ENCODE peak calls at places on chromosomes 4 and X, in six cellular contexts. One of them, this sample, is unnamed.

GRCh38 chr4:148680884-148681283 is 238.7 kb upstream of the NR3C2 start:
- DNase-seq in choroid plexus epithelial cell: no peak
- DNase-seq in CD14-positive monocyte: no peak
- DNase-seq in WTC11: no peak
- DNase-seq in Peyer's patch: no peak
- DNase-seq in tibial nerve: no peak
- DNase-seq in this sample: no peak

GRCh38 chrX:151397741-151398070 is 700 bp downstream of the VMA21 start:
- DNase-seq in choroid plexus epithelial cell: peak
- DNase-seq in CD14-positive monocyte: no peak
- DNase-seq in WTC11: no peak
- DNase-seq in Peyer's patch: no peak
- DNase-seq in tibial nerve: no peak
- DNase-seq in this sample: no peak

GRCh38 chr4:61521451-61521850 is 321.3 kb downstream of the ADGRL3 start:
- DNase-seq in choroid plexus epithelial cell: no peak
- DNase-seq in CD14-positive monocyte: no peak
- DNase-seq in WTC11: no peak
- DNase-seq in Peyer's patch: no peak
- DNase-seq in tibial nerve: no peak
- DNase-seq in this sample: no peak

GRCh38 chr4:1978741-1979476 is 29.9 kb downstream of the NELFA start:
- DNase-seq in choroid plexus epithelial cell: no peak
- DNase-seq in CD14-positive monocyte: peak
- DNase-seq in WTC11: no peak
- DNase-seq in Peyer's patch: no peak
- DNase-seq in tibial nerve: no peak
- DNase-seq in this sample: no peak

GRCh38 chrX:64536740-64537139 is 141.5 kb upstream of the MTMR8 start:
- DNase-seq in choroid plexus epithelial cell: no peak
- DNase-seq in CD14-positive monocyte: no peak
- DNase-seq in WTC11: no peak
- DNase-seq in Peyer's patch: no peak
- DNase-seq in tibial nerve: no peak
- DNase-seq in this sample: no peak

GRCh38 chrX:13899607-13900006 is 82.7 kb upstream of the GPM6B start:
- DNase-seq in choroid plexus epithelial cell: peak
- DNase-seq in CD14-positive monocyte: no peak
- DNase-seq in WTC11: no peak
- DNase-seq in Peyer's patch: no peak
- DNase-seq in tibial nerve: no peak
- DNase-seq in this sample: no peak

GRCh38 chrX:68633981-68634380 is 13.5 kb upstream of the STARD8 start:
- DNase-seq in choroid plexus epithelial cell: no peak
- DNase-seq in CD14-positive monocyte: no peak
- DNase-seq in WTC11: no peak
- DNase-seq in Peyer's patch: no peak
- DNase-seq in tibial nerve: no peak
- DNase-seq in this sample: no peak

GRCh38 chr4:124806403-124806802 is 93.9 kb upstream of the ANKRD50 start:
- DNase-seq in choroid plexus epithelial cell: no peak
- DNase-seq in CD14-positive monocyte: no peak
- DNase-seq in WTC11: no peak
- DNase-seq in Peyer's patch: no peak
- DNase-seq in tibial nerve: no peak
- DNase-seq in this sample: no peak

GRCh38 chrX:65591206-65591605 is 56.6 kb upstream of the LAS1L start:
- DNase-seq in choroid plexus epithelial cell: no peak
- DNase-seq in CD14-positive monocyte: no peak
- DNase-seq in WTC11: no peak
- DNase-seq in Peyer's patch: no peak
- DNase-seq in tibial nerve: no peak
- DNase-seq in this sample: no peak

GRCh38 chrX:136619889-136620505 is 28.0 kb upstream of the CD40LG start:
- DNase-seq in choroid plexus epithelial cell: no peak
- DNase-seq in CD14-positive monocyte: no peak
- DNase-seq in WTC11: no peak
- DNase-seq in Peyer's patch: no peak
- DNase-seq in tibial nerve: no peak
- DNase-seq in this sample: no peak

GRCh38 chr4:181701911-181702310 is 541.3 kb upstream of the TENM3 start:
- DNase-seq in choroid plexus epithelial cell: no peak
- DNase-seq in CD14-positive monocyte: no peak
- DNase-seq in WTC11: no peak
- DNase-seq in Peyer's patch: no peak
- DNase-seq in tibial nerve: no peak
- DNase-seq in this sample: no peak

GRCh38 chr4:95362906-95363578 is 185.7 kb downstream of the UNC5C start:
- DNase-seq in choroid plexus epithelial cell: peak
- DNase-seq in CD14-positive monocyte: no peak
- DNase-seq in WTC11: peak
- DNase-seq in Peyer's patch: no peak
- DNase-seq in tibial nerve: no peak
- DNase-seq in this sample: no peak

GRCh38 chr4:110514889-110515479 is 39.0 kb downstream of the ENPEP start:
- DNase-seq in choroid plexus epithelial cell: peak
- DNase-seq in CD14-positive monocyte: no peak
- DNase-seq in WTC11: no peak
- DNase-seq in Peyer's patch: no peak
- DNase-seq in tibial nerve: no peak
- DNase-seq in this sample: no peak
- TF ChIP-seq CTCF in choroid plexus epithelial cell: peak
- TF ChIP-seq CTCF in CD14-positive monocyte: peak
- TF ChIP-seq CTCF in WTC11: peak
- TF ChIP-seq CTCF in Peyer's patch: peak
- TF ChIP-seq CTCF in tibial nerve: peak
- TF ChIP-seq CTCF in this sample: peak

GRCh38 chr4:165700855-165701254 is 172.2 kb upstream of the TLL1 start:
- DNase-seq in choroid plexus epithelial cell: peak
- DNase-seq in CD14-positive monocyte: no peak
- DNase-seq in WTC11: peak
- DNase-seq in Peyer's patch: no peak
- DNase-seq in tibial nerve: no peak
- DNase-seq in this sample: no peak
- TF ChIP-seq CTCF in choroid plexus epithelial cell: peak
- TF ChIP-seq CTCF in CD14-positive monocyte: no peak
- TF ChIP-seq CTCF in WTC11: no peak
- TF ChIP-seq CTCF in Peyer's patch: no peak
- TF ChIP-seq CTCF in tibial nerve: no peak
- TF ChIP-seq CTCF in this sample: no peak

GRCh38 chr4:106065018-106065417 is 169.7 kb downstream of the NPNT start:
- DNase-seq in choroid plexus epithelial cell: no peak
- DNase-seq in CD14-positive monocyte: no peak
- DNase-seq in WTC11: no peak
- DNase-seq in Peyer's patch: no peak
- DNase-seq in tibial nerve: no peak
- DNase-seq in this sample: no peak
- TF ChIP-seq CTCF in choroid plexus epithelial cell: no peak
- TF ChIP-seq CTCF in CD14-positive monocyte: no peak
- TF ChIP-seq CTCF in WTC11: no peak
- TF ChIP-seq CTCF in Peyer's patch: no peak
- TF ChIP-seq CTCF in tibial nerve: no peak
- TF ChIP-seq CTCF in this sample: no peak

DNA sequence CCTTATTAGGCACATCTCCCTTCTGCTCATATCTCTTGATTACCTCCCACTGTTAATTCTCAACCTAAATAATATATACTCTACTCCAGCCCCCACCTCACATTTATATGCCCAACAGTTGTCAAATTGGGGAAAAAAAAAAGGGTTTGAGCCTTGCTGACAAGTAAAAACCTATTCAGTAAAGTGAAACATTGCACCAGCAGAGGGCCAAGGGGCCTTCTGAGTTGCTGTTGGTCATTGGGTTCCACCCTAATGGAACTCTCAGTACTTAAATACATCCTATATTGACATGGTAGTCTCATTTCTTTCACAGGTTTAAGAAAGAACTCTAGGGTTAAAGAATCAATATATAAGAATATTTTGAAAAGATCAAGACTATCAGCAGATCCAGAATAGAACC is 362.2 kb downstream of the SMARCA1 start:
- DNase-seq in choroid plexus epithelial cell: no peak
- DNase-seq in CD14-positive monocyte: no peak
- DNase-seq in WTC11: peak
- DNase-seq in Peyer's patch: no peak
- DNase-seq in tibial nerve: no peak
- DNase-seq in this sample: no peak
- TF ChIP-seq CTCF in choroid plexus epithelial cell: no peak
- TF ChIP-seq CTCF in CD14-positive monocyte: no peak
- TF ChIP-seq CTCF in WTC11: no peak
- TF ChIP-seq CTCF in Peyer's patch: no peak
- TF ChIP-seq CTCF in tibial nerve: no peak
- TF ChIP-seq CTCF in this sample: no peak

DNA sequence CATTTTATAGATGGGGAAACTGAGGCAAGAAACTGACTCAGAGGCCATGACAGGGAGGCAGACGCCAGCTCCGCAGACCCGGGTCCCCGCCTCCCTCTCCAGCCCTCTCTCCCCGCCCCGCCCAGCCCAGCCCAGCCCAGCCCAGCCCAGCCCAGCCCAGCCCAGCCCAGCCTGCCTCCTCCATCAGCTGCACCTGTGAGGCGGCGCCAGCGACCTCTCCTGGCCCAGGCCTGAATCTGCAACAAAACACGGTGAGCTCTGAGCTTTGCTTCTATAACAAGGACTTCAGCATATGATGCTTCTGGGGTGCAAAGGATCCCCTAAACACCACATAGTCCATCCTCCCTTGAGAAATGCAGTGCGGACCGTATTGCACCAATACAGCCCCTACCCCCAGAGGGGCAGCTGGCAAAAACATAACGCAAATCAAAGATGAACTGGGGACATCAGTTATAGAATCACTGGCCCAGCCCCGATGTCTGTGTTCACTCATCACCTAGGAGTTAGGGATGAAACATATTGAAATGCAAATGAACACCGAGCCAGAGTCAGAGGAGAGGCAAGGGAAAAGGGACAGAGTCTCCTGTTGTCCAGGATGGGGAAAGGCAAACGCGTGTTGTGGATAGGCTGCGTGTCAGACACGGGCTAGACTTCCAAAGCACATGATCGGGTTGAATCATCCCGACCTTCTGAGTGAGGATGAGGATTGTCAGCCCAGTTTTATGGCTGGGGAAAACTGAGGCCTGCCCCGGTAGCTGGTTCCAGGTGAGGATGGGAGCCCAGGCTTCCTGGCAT is 216.1 kb upstream of the PSAPL1 start:
- DNase-seq in choroid plexus epithelial cell: peak
- DNase-seq in CD14-positive monocyte: peak
- DNase-seq in WTC11: peak
- DNase-seq in Peyer's patch: no peak
- DNase-seq in tibial nerve: peak
- DNase-seq in this sample: no peak
- TF ChIP-seq CTCF in choroid plexus epithelial cell: peak
- TF ChIP-seq CTCF in CD14-positive monocyte: peak
- TF ChIP-seq CTCF in WTC11: no peak
- TF ChIP-seq CTCF in Peyer's patch: no peak
- TF ChIP-seq CTCF in tibial nerve: no peak
- TF ChIP-seq CTCF in this sample: no peak

DNA sequence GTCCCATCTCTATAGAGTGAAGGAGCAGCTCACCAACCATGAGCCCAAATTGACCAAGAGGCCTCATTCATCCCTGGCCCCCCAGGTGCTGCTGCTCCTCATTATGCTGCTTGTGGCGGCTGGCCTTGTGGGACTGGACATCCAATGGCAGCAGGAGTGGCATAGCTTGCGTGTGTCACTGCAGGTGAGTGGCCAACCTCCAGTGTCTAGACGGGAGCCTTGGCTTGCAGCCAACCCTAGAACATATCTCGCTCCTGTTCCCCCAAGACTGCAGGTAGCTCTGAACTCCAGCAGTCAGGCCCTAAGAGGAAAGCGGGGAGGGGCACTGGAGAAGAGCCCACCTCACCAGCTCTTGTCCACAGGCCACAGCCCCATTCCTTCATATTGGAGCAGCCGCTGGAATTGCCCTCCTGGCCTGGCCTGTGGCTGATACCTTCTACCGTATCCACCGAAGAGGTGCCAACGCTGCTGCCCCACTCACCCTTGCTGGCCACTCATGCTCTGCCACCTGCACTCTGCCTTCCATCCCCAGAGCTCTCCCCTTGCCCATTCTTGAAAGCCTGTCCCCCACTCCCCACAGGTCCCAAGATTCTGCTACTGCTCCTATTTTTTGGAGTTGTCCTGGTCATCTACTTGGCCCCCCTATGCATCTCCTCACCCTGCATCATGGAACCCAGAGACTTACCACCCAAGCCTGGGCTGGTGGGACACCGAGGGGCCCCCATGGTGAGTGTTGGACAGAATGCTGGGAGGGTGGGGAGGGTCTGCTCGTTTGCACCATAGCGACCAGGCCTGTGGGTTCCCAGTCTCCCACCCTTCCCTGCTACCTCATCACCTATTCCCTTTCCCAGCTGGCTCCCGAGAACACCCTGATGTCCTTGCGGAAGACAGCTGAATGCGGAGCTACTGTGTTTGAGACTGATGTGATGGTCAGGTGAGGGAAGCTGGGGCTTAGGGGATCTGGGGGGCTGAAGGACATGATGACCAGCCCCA is 3.5 kb downstream of the GDPD2 start:
- DNase-seq in choroid plexus epithelial cell: no peak
- DNase-seq in CD14-positive monocyte: no peak
- DNase-seq in WTC11: no peak
- DNase-seq in Peyer's patch: no peak
- DNase-seq in tibial nerve: no peak
- DNase-seq in this sample: no peak
- TF ChIP-seq CTCF in choroid plexus epithelial cell: no peak
- TF ChIP-seq CTCF in CD14-positive monocyte: no peak
- TF ChIP-seq CTCF in WTC11: no peak
- TF ChIP-seq CTCF in Peyer's patch: no peak
- TF ChIP-seq CTCF in tibial nerve: no peak
- TF ChIP-seq CTCF in this sample: no peak

GRCh38 chr4:153467897-153468262 is 1.7 kb downstream of the TMEM131L start:
- DNase-seq in choroid plexus epithelial cell: no peak
- DNase-seq in CD14-positive monocyte: no peak
- DNase-seq in WTC11: no peak
- DNase-seq in Peyer's patch: no peak
- DNase-seq in tibial nerve: no peak
- DNase-seq in this sample: no peak
- TF ChIP-seq CTCF in choroid plexus epithelial cell: no peak
- TF ChIP-seq CTCF in CD14-positive monocyte: no peak
- TF ChIP-seq CTCF in WTC11: no peak
- TF ChIP-seq CTCF in Peyer's patch: no peak
- TF ChIP-seq CTCF in tibial nerve: no peak
- TF ChIP-seq CTCF in this sample: no peak

DNA sequence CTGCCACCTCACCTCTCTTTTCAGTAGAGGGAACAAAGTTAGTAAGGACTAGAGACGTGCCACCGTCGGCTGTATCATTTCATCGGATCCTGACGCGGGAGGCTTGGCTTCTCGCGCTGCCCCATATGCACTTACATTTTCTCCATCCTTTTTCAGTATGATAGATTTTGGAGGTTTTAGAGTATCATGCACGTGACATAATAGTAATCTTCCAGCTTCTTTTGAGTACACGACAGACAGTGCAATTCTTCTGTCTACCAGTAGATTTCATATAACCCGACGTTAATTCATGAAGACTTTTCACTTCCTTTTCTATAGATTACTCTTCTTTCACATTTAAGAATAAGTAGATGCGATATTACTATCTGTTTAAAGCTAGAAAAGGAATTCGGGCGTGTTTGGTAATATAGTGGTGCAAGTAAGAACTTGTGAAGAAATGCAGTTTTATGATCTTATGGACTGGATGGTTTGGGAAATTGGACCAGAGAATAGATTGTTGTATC is 995 bp downstream of the CDS1 start:
- DNase-seq in choroid plexus epithelial cell: peak
- DNase-seq in CD14-positive monocyte: no peak
- DNase-seq in WTC11: no peak
- DNase-seq in Peyer's patch: no peak
- DNase-seq in tibial nerve: no peak
- DNase-seq in this sample: no peak
- TF ChIP-seq CTCF in choroid plexus epithelial cell: no peak
- TF ChIP-seq CTCF in CD14-positive monocyte: peak
- TF ChIP-seq CTCF in WTC11: no peak
- TF ChIP-seq CTCF in Peyer's patch: no peak
- TF ChIP-seq CTCF in tibial nerve: no peak
- TF ChIP-seq CTCF in this sample: no peak

GRCh38 chr4:140149851-140150635 is 3.9 kb downstream of the MAML3 start:
- DNase-seq in choroid plexus epithelial cell: peak
- DNase-seq in CD14-positive monocyte: peak
- DNase-seq in WTC11: peak
- DNase-seq in Peyer's patch: peak
- DNase-seq in tibial nerve: peak
- DNase-seq in this sample: no peak
- TF ChIP-seq CTCF in choroid plexus epithelial cell: peak
- TF ChIP-seq CTCF in CD14-positive monocyte: no peak
- TF ChIP-seq CTCF in WTC11: no peak
- TF ChIP-seq CTCF in Peyer's patch: no peak
- TF ChIP-seq CTCF in tibial nerve: no peak
- TF ChIP-seq CTCF in this sample: peak